ENCODE peak calls at places on chromosomes 6 and 20, in four cellular contexts. Y, G, K and V are unnamed samples.

GRCh38 chr6:46323312-46323965 is 152.7 kb upstream of the ENPP5 start:
- DNase-seq in G (no peak), Y (no peak), K (no peak), V (no peak)

GRCh38 chr6:13474360-13474759 is 13.0 kb downstream of the GFOD1 start:
- DNase-seq in K (no peak), Y (no peak), G (no peak), V (no peak)

GRCh38 chr6:137705166-137706064 is 161.6 kb upstream of the TNFAIP3 start:
- DNase-seq in K (no peak), G (peak), Y (peak), V (peak)

GRCh38 chr6:35397806-35398418 is 54.2 kb upstream of the FANCE start:
- DNase-seq in G (no peak), Y (no peak), K (no peak), V (no peak)

GRCh38 chr20:29687438-29687837 is 1570.0 kb upstream of the DEFB115 start:
- DNase-seq in G (no peak), K (no peak), Y (peak), V (no peak)

GRCh38 chr6:26163733-26164505 is 76.7 kb downstream of the HFE start:
- DNase-seq in G (no peak), Y (no peak), K (no peak), V (no peak)

GRCh38 chr20:57560554-57561355 is at the start of gene PCK1:
- DNase-seq in K (no peak), G (no peak), Y (peak), V (no peak)

GRCh38 chr6:49909508-49910047 is 43.2 kb upstream of the CRISP1 start:
- DNase-seq in K (no peak), Y (no peak), G (no peak), V (no peak)

GRCh38 chr20:44033344-44033743 is 118.7 kb downstream of the TOX2 start:
- DNase-seq in Y (no peak), K (peak), G (no peak), V (no peak)

DNA sequence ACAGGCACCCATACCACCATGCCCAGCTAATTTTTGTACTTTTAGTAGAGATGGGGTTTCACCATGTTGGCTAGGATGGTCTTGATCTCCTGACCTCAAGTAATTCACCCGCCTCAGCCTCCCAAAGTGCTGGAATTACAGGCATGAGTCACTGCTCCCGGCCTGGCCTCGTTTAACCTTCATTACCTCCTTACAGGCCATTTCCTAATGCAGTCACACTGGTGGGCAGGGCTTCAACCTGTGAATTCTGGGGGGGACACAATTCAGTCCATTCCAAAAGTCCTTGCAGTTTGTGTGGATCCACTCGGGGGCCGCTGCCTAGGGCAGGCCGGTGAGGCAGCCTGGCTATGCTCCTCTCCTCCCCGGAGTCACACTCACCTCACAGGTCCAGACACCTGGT is 112.4 kb upstream of the SNX9 start:
- DNase-seq in G (no peak), Y (no peak), K (no peak), V (no peak)
- TF ChIP-seq SIN3A in G (no peak), Y (no peak), K (no peak), V (no peak)

DNA sequence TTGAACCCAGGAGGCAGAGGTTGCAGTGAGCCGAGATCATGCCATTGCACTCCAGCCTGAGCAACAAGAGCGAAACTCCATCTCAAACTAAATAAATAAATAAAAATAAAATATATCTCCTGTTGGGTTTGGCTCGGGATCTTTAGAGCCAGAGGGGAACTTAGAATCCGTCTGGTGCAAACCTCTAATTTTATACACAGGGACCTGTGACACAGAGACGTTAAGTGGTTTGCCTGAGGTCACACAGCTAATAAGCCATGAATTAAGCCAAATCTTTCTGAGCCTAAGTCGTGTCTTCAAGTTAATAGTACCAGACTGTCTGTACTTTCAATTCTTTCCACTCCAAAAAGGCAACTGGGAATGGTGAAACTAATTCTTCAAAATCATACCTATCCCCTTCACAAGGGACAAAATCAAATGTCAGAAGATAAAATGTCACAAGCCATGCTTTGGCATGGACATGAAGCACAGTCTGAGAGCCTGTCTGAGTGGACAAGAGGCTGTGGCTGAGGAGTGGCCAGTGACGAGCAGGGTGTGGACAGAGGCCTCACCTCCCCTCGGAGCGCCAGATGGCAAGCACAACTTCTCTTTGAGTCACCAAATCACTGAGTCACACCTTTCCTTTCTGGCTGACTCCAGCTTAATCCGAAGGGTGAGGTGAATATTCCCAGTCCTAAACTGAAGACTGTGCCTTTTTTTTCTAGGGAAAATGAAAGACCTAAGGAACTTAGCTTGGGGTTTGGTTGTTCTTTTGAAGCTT is 177.4 kb downstream of the TFAP2A start:
- DNase-seq in K (no peak), Y (peak), G (peak), V (peak)
- TF ChIP-seq SIN3A in K (no peak), Y (no peak), G (no peak), V (no peak)

DNA sequence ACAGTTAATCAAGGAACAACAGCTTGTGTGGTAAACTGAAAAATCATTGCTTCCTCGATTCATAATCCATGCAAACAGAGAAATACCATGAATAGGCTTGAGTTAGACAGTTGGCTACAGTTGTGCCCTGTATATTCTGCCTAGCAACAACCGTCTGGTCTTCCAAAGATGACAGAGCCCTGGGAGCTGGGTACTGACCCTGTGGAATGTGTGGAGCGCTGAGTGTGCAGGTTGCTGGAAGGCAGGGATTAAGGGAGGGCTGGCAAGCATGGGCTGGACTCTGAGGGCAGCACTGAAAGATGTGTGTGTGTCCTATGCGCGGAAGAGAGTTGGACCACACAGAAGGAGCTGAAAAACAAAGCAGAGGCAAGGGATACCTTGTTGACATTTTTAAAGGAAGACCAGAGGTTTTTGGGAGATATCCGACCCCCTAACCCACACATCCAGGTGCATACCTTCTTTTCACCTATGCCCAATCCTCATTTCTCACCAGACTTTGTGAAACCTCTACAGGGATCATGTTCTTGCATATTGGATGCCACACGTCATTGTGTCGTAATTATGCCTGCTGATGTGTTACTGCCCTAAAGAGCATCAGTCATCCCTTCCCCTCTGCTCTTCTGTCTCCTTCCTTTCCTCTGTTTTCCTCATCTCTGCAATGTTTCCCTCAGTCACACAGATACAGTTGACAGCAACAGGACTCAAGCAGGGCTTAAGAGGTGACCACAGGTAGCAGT is 58.2 kb upstream of the VGLL2 start:
- DNase-seq in Y (no peak), G (no peak), K (no peak), V (no peak)
- TF ChIP-seq SIN3A in Y (no peak), G (no peak), K (no peak), V (no peak)

GRCh38 chr20:4062721-4063606 is 47.6 kb upstream of the RNF24 start:
- DNase-seq in K (no peak), G (no peak), Y (no peak), V (no peak)

GRCh38 chr20:4063631-4064030 is 48.3 kb upstream of the RNF24 start:
- DNase-seq in K (no peak), G (no peak), Y (no peak), V (no peak)

GRCh38 chr20:4066551-4066950 is 51.2 kb upstream of the RNF24 start:
- DNase-seq in K (no peak), G (no peak), Y (no peak), V (no peak)

GRCh38 chr20:4065405-4065841 is 50.1 kb upstream of the RNF24 start:
- DNase-seq in K (no peak), G (no peak), Y (no peak), V (no peak)

DNA sequence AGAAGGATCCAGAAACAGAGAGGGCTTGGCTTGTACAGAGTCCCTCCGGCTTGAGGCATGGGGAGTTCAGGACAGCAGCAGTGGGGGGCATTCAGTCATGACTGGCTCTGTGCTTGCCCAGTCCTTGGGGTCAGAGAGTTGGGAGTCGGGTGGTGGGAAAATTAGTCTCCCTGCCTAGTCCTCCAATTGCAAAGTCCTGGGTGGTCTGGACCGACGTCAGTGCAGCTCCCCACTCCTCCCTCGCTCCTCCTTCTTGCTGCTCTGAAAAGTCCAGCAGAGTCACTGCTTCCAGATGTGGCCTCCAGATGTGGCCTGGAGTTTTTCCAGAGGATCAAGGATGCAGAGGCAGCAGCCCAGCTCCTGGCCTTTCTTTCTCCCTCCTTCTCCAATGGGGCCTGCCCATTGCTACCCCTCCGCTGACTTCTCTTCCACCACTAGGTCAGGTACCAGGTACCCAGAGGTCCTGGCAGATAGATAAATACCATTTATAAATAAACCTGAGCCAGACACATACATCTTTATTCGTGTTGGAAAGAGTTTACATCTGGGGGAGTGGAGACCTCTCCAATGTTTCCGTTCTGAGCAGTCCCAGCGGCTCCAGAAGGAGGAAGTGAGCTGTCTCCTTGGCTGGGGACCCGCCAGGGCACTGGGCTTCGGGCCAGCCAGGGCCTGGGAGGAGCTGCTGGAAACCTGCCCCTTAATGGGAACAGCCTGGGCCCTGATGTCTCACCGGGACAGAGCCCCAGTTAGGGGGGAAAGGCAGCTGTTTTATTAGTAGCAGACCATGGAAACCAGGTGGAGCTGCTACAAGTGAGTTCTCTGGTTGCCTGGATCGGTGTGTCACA is 49.0 kb upstream of the RNF24 start:
- DNase-seq in Y (peak), K (peak), G (peak), V (no peak)
- TF ChIP-seq SIN3A in Y (no peak), K (peak), G (no peak), V (no peak)

GRCh38 chr6:56841751-56842150 is 113.2 kb upstream of the BEND6 start:
- DNase-seq in K (no peak), G (no peak), Y (no peak), V (no peak)

GRCh38 chr6:56840467-56841371 is 114.2 kb upstream of the BEND6 start:
- DNase-seq in K (peak), G (no peak), Y (no peak), V (peak)

GRCh38 chr6:56843476-56844349 is 111.2 kb upstream of the BEND6 start:
- DNase-seq in K (peak), Y (peak), G (peak), V (no peak)

GRCh38 chr6:56841372-56841749 is 113.5 kb upstream of the BEND6 start:
- DNase-seq in Y (no peak), K (no peak), G (no peak), V (no peak)

GRCh38 chr6:56842602-56843475 is 112.1 kb upstream of the BEND6 start:
- DNase-seq in K (peak), Y (peak), G (no peak), V (no peak)
- TF ChIP-seq SIN3A in K (no peak), Y (no peak), G (no peak), V (no peak)

GRCh38 chr6:136137008-136137689 is 113.0 kb downstream of the MTFR2 start:
- DNase-seq in K (no peak), G (peak), Y (no peak), V (no peak)
- TF ChIP-seq SIN3A in K (no peak), G (no peak), Y (no peak), V (no peak)

GRCh38 chr6:42195415-42195814 is 659 bp upstream of the GUCA1B start:
- DNase-seq in K (no peak), G (no peak), Y (peak), V (no peak)

GRCh38 chr6:42194056-42194455 is 700 bp downstream of the GUCA1B start:
- DNase-seq in G (no peak), Y (no peak), K (no peak), V (no peak)

GRCh38 chr6:42188406-42188805 is 6.3 kb downstream of the GUCA1B start:
- DNase-seq in K (no peak), G (no peak), Y (no peak), V (no peak)

GRCh38 chr6:42193491-42193894 is 1.3 kb downstream of the GUCA1B start:
- DNase-seq in Y (peak), K (no peak), G (no peak), V (no peak)

DNA sequence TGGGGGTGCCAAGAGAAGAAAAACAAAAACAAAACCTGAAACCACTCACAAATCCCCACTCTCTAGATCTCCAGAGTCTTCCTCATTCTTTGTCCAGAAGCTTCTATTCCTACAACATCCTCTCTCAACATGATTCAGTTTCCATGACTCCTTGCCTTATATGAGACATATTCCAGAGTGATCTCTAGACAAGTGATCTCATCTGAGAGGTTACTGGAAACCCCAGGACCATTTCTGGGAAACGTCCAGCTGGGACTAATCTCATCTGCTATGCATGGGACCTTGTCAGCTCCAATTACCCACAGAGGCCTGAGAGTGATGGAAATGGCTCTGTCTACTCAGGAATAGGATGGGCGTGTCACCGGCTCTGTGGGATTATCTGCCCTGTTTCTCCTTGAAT is 4.0 kb downstream of the GUCA1B start:
- DNase-seq in Y (peak), G (no peak), K (no peak), V (no peak)
- TF ChIP-seq SIN3A in Y (no peak), G (no peak), K (no peak), V (no peak)

GRCh38 chr6:17054647-17055046 is 47.2 kb upstream of the STMND1 start:
- DNase-seq in Y (no peak), G (no peak), K (no peak), V (no peak)
- TF ChIP-seq SIN3A in Y (no peak), G (no peak), K (no peak), V (no peak)